ENCODE peak calls at places on chromosomes 2 and 18, in nine cellular contexts. A is PC-3, J is HL-60, Y is Panc1, B is fibroblast of pulmonary artery, E is brain microvascular endothelial cell, Z is ovary, F is upper lobe of right lung, L is pancreas. P is an unnamed sample.

GRCh38 chr2:234457421-234457820 is 39.5 kb downstream of the ARL4C start:
- DNase-seq in F (no peak), E (no peak), Z (no peak), Y (no peak), J (no peak), L (no peak), B (no peak), A (peak), P (no peak)

GRCh38 chr2:126831234-126832005 is 67.3 kb upstream of the TEX51 start:
- DNase-seq in E (peak), J (no peak), Z (no peak), Y (no peak), A (peak), B (peak), L (no peak), F (no peak), P (no peak)

GRCh38 chr2:84288335-84288734 is 170.7 kb downstream of the SUCLG1 start:
- DNase-seq in A (no peak), L (no peak), Y (no peak), Z (no peak), B (no peak), E (no peak), J (no peak), F (no peak), P (no peak)

GRCh38 chr2:168814046-168814445 is 11.6 kb downstream of the NOSTRIN start:
- DNase-seq in B (no peak), Y (no peak), Z (no peak), J (no peak), F (no peak), E (no peak), L (no peak), A (peak), P (no peak)

GRCh38 chr2:236101311-236101950 is 66.8 kb downstream of the GBX2 start:
- DNase-seq in J (no peak), L (no peak), E (no peak), Y (no peak), F (no peak), Z (no peak), B (no peak), A (no peak), P (no peak)

GRCh38 chr2:127581516-127582490 is 46.3 kb downstream of the MYO7B start:
- DNase-seq in Y (no peak), B (no peak), F (no peak), E (no peak), Z (no peak), A (no peak), J (no peak), L (no peak), P (no peak)

GRCh38 chr18:34153711-34154110 is 71.0 kb downstream of the NOL4 start:
- DNase-seq in Z (no peak), L (no peak), Y (peak), F (no peak), J (peak), B (peak), E (peak), A (peak), P (no peak)

GRCh38 chr2:886072-887022 is 64.3 kb upstream of the SNTG2 start:
- DNase-seq in E (no peak), F (peak), Y (no peak), Z (no peak), A (no peak), L (no peak), B (no peak), J (no peak), P (no peak)

GRCh38 chr2:204109681-204110080 is 173.1 kb downstream of the ICOS start:
- DNase-seq in A (no peak), B (no peak), E (no peak), Y (no peak), L (no peak), F (no peak), Z (no peak), J (no peak), P (peak)

GRCh38 chr2:39266139-39266805 is 22.5 kb upstream of the CDKL4 start:
- DNase-seq in L (no peak), A (no peak), E (no peak), Y (no peak), Z (no peak), B (peak), J (peak), F (no peak), P (no peak)

GRCh38 chr2:184363213-184363612 is 235.1 kb upstream of the ZNF804A start:
- DNase-seq in Z (no peak), B (no peak), Y (no peak), J (no peak), L (no peak), A (peak), E (no peak), F (no peak), P (no peak)

GRCh38 chr18:78901923-78902794 is 77.5 kb upstream of the SALL3 start:
- DNase-seq in F (peak), Y (no peak), A (no peak), J (no peak), Z (no peak), B (no peak), L (no peak), E (no peak), P (no peak)

GRCh38 chr2:130870779-130871178 is 34.1 kb downstream of the ARHGEF4 start:
- DNase-seq in E (no peak), Z (no peak), A (no peak), L (no peak), Y (no peak), F (peak), B (no peak), J (no peak), P (no peak)

GRCh38 chr2:159922563-159922962 is 124.6 kb upstream of the CD302 start:
- DNase-seq in Y (no peak), F (no peak), A (peak), B (no peak), J (no peak), E (no peak), L (no peak), Z (no peak), P (no peak)

GRCh38 chr2:61178603-61179545 is 16.9 kb downstream of the C2orf74 start:
- DNase-seq in Z (no peak), A (peak), L (peak), E (no peak), F (peak), B (peak), Y (no peak), J (no peak), P (no peak)

GRCh38 chr2:55992465-55992864 is 68.9 kb upstream of the EFEMP1 start:
- DNase-seq in A (peak), Y (no peak), J (no peak), Z (peak), L (no peak), B (peak), F (no peak), E (peak), P (no peak)

GRCh38 chr2:212935749-212936148 is 215.7 kb downstream of the IKZF2 start:
- DNase-seq in J (no peak), F (no peak), L (no peak), B (no peak), A (peak), Z (no peak), E (no peak), Y (no peak), P (no peak)

GRCh38 chr2:223954401-223954800 is 2.9 kb upstream of the MRPL44 start:
- DNase-seq in Z (no peak), F (no peak), Y (no peak), A (no peak), B (peak), L (no peak), E (peak), J (peak), P (no peak)

GRCh38 chr2:236735742-236736360 is 166.2 kb downstream of the ACKR3 start:
- DNase-seq in A (no peak), E (no peak), Z (no peak), F (no peak), L (no peak), Y (no peak), J (no peak), B (no peak), P (no peak)

GRCh38 chr2:162749456-162749855 is 89.1 kb downstream of the KCNH7 start:
- DNase-seq in J (no peak), E (no peak), B (no peak), Y (no peak), L (no peak), F (no peak), A (no peak), Z (no peak), P (no peak)

GRCh38 chr2:9029721-9030120 is 26.2 kb upstream of the MBOAT2 start:
- DNase-seq in J (no peak), E (no peak), Y (no peak), F (no peak), Z (no peak), L (no peak), A (no peak), B (no peak), P (no peak)

GRCh38 chr2:190607014-190607597 is 41.8 kb upstream of the NAB1 start:
- DNase-seq in J (no peak), B (peak), F (no peak), Y (no peak), A (peak), Z (no peak), E (peak), L (no peak), P (no peak)

GRCh38 chr2:238120463-238121298 is 17.8 kb upstream of the KLHL30 start:
- DNase-seq in F (no peak), B (peak), A (no peak), J (no peak), L (no peak), Y (no peak), Z (no peak), E (no peak), P (no peak)

GRCh38 chr18:28365406-28365805 is 188.5 kb upstream of the CDH2 start:
- DNase-seq in J (no peak), Y (peak), F (no peak), E (peak), A (peak), L (no peak), B (peak), Z (no peak), P (no peak)
- H3K4me3 ChIP-seq in J (no peak), Y (no peak), F (no peak), E (no peak), A (no peak), L (no peak), B (no peak), Z (no peak), P (no peak)

GRCh38 chr2:74745766-74746165 is 88.2 kb upstream of the HK2 start:
- DNase-seq in A (no peak), J (no peak), L (no peak), B (no peak), Y (no peak), Z (no peak), F (no peak), E (no peak), P (no peak)
- TF ChIP-seq CTCF in A (no peak), J (no peak), L (no peak), B (no peak), Y (no peak), Z (no peak), F (no peak), E (no peak), P (no peak)

GRCh38 chr2:186822323-186822722 is 26.6 kb downstream of the ZSWIM2 start:
- DNase-seq in B (no peak), J (no peak), A (no peak), Y (no peak), L (no peak), F (no peak), E (no peak), Z (no peak), P (no peak)

DNA sequence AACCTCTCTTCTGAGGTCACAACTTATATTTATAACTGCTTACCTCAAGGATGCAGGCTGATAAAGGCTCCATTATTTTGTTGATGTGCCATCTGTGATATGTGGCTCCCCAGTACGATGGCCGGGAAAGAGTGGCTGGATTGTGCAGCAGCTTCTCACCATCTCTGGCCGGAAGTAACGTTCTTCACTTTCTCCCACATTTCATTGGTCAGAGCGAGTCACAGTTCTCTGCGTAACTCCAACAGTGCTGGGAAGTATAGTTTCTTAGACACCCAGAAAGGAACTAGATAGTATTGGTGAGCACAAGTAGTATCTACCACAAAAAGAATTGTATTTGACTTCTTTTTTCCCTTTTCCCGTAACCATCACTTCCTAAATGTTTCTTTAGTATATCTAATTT is 28.7 kb downstream of the ZSWIM2 start:
- DNase-seq in J (no peak), Z (no peak), L (no peak), F (no peak), E (no peak), B (peak), A (no peak), Y (no peak), P (no peak)
- H3K4me3 ChIP-seq in J (no peak), Z (no peak), L (no peak), F (no peak), E (peak), B (no peak), A (no peak), Y (no peak), P (no peak)

DNA sequence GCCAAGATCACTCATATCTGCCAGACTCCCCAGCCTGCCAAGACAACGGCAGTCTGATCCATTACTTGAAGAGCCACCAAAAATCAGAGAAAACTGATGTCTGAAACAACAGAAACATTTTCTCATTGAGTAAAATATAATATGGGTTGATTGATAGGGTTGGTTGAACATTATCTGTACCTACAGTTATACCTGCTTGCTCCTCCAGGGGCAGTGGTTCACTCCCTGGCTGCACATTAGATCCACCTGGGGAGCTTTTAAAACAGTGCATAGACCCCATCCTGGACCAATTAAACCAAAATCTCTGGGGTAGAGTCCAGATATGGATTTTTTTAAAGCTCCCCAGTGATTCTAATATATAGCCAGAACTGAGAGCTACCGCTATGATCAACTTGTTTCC is 43.6 kb upstream of the SLC14A2 start:
- DNase-seq in Y (no peak), A (no peak), F (no peak), L (no peak), B (no peak), E (no peak), Z (no peak), J (no peak), P (no peak)
- TF ChIP-seq CTCF in Y (peak), A (peak), F (no peak), L (no peak), B (peak), E (peak), Z (no peak), J (peak), P (peak)

P was measured in LNCaP clone FGC.